ENCODE peak calls at places on chromosomes 2 and 18, in ten cellular contexts. Z is brain microvascular endothelial cell, V is BE2C, G is colonic mucosa, J is spleen, N is astrocyte, R is esophagus squamous epithelium, I is kidney epithelial cell, X is psoas muscle, U is breast epithelium. K is an unnamed sample.

GRCh38 chr2:113068706-113069485 is 1.1 kb downstream of the IL1F10 start:
- DNase-seq in Z (no peak), V (no peak), G (no peak), J (no peak), N (no peak), R (no peak), I (peak; percentile 1), X (no peak), U (no peak), K (no peak)

GRCh38 chr2:66477125-66477842 is 42.4 kb downstream of the MEIS1 start:
- DNase-seq in Z (no peak), V (no peak), G (no peak), J (no peak), N (no peak), R (no peak), I (no peak), X (no peak), U (no peak), K (no peak)

GRCh38 chr2:232892221-232892620 is 22.2 kb downstream of the SNORC start:
- DNase-seq in Z (no peak), V (no peak), G (no peak), J (no peak), N (no peak), R (no peak), I (no peak), X (no peak), U (peak; percentile 19), K (no peak)

GRCh38 chr2:237923507-237924163 is 43.2 kb upstream of the UBE2F start:
- DNase-seq in Z (peak; percentile 32), V (peak; percentile 87), G (peak; percentile 67), J (peak; percentile 95), N (peak; percentile 16), R (no peak), I (no peak), X (peak; percentile 79), U (no peak), K (peak; percentile 70)

GRCh38 chr2:26530141-26530540 is 52.2 kb upstream of the OTOF start:
- DNase-seq in Z (no peak), V (peak; percentile 3), G (no peak), J (peak; percentile 51), N (no peak), R (no peak), I (no peak), X (no peak), U (no peak), K (no peak)

GRCh38 chr18:28095041-28095440 is 81.9 kb downstream of the CDH2 start:
- DNase-seq in Z (peak; percentile 58), V (no peak), G (no peak), J (no peak), N (peak; percentile 81), R (no peak), I (no peak), X (no peak), U (no peak), K (no peak)

GRCh38 chr18:40121001-40121400 is 1834.0 kb upstream of the PIK3C3 start:
- DNase-seq in Z (no peak), V (no peak), G (no peak), J (no peak), N (no peak), R (no peak), I (no peak), X (no peak), U (no peak), K (no peak)

GRCh38 chr18:35851286-35851967 is 121.1 kb upstream of the RMP24 start:
- DNase-seq in Z (no peak), V (no peak), G (no peak), J (no peak), N (no peak), R (no peak), I (no peak), X (no peak), U (no peak), K (no peak)

GRCh38 chr18:48886520-48887293 is 64.1 kb downstream of the SMAD7 start:
- DNase-seq in Z (no peak), V (no peak), G (no peak), J (peak; percentile 38), N (no peak), R (no peak), I (no peak), X (no peak), U (no peak), K (no peak)

GRCh38 chr18:48884306-48885235 is 66.2 kb downstream of the SMAD7 start:
- DNase-seq in Z (no peak), V (no peak), G (no peak), J (peak; percentile 51), N (no peak), R (no peak), I (no peak), X (no peak), U (no peak), K (no peak)

GRCh38 chr18:48885951-48886400 is 64.8 kb downstream of the SMAD7 start:
- DNase-seq in Z (no peak), V (no peak), G (no peak), J (peak; percentile 51), N (no peak), R (no peak), I (no peak), X (no peak), U (no peak), K (no peak)

GRCh38 chr18:48887294-48887904 is 63.4 kb downstream of the SMAD7 start:
- DNase-seq in Z (no peak), V (no peak), G (no peak), J (peak; percentile 30), N (no peak), R (no peak), I (no peak), X (no peak), U (no peak), K (no peak)

DNA sequence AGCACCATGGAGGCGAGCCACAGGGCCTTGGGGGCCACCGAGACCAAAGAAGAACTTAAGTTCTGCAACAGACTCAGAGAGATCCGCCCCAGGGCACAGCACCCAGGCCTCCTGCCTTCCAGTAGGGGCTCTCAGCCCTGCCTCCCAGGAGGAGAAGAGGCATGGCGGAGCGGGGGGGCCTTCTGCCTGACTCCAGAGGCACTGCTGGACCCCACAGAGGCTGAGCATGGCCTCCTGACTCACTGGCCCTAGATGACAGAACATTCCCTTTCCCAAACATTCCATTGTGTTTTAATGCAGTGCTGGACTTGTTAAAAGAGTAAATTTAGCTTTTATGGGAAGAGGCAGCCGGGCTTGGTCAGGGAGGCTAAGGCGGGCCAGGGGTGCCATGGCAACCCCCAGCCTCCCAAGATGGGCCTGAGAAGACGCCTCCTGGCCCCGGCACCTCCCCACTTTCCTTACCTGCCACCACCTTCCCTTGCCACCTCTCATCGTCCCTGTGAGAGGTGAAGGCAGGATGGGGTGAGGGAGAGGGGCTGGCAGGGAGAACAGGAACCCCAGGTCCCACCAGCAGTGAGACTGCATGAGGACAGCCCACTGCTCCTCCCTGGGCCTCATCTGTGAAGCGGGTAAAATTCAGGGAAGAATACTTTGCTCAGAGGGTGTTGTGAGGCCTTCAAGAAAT is 65.4 kb downstream of the SMAD7 start:
- DNase-seq in Z (no peak), V (no peak), G (no peak), J (peak; percentile 70), N (no peak), R (no peak), I (no peak), X (no peak), U (no peak), K (no peak)
- TF ChIP-seq CTCF in Z (no peak), V (no peak), G (no peak), J (no peak), N (no peak), R (no peak), I (no peak), X (no peak), U (no peak), K (no peak)

DNA sequence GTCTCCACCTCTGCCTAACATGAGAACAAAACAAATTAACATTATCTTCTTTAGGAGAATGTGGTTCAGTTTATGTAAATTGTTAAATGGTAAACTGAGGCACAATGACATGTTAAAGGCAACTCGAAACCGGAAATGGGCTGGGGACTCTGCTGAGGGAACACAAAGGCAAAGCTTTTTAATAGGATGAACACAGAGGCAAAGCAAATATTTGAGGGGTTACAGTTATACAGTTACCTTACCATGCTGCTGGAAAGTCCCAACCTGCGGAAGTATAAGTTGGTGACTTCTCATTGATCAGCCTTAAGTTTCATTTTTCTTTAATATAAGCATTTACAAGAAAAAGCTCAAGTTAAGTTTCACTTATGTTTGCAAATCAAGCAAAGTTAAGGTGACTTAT is 195.0 kb downstream of the DLGAP1 start:
- DNase-seq in Z (no peak), V (no peak), G (no peak), J (no peak), N (no peak), R (no peak), I (no peak), X (no peak), U (no peak), K (no peak)
- H3K27me3 ChIP-seq in Z (no peaks in the 10 kb centered on the region), V (no peaks in the 10 kb centered on the region), G (no peaks in the 10 kb centered on the region), J (no peaks in the 10 kb centered on the region), N (no peaks in the 10 kb centered on the region), R (no peaks in the 10 kb centered on the region), I (no peaks in the 10 kb centered on the region), X (no peaks in the 10 kb centered on the region), U (no peaks in the 10 kb centered on the region), K (no peaks in the 10 kb centered on the region)

GRCh38 chr2:38554973-38555595 is 47.6 kb downstream of the HNRNPLL start:
- DNase-seq in Z (peak; percentile 44), V (no peak), G (no peak), J (no peak), N (no peak), R (no peak), I (no peak), X (no peak), U (no peak), K (no peak)
- TF ChIP-seq CTCF in Z (peak; percentile 65), V (peak; percentile 61), G (peak; percentile 29), J (no peak), N (peak; percentile 48), R (peak; percentile 8), I (peak; percentile 50), X (peak; percentile 30), U (no peak), K (no peak)

GRCh38 chr2:105870062-105870461 is 125.3 kb downstream of the NCK2 start:
- DNase-seq in Z (no peak), V (no peak), G (no peak), J (no peak), N (no peak), R (no peak), I (no peak), X (no peak), U (no peak), K (no peak)

GRCh38 chr2:105869318-105869717 is 124.6 kb downstream of the NCK2 start:
- DNase-seq in Z (no peak), V (no peak), G (no peak), J (no peak), N (no peak), R (no peak), I (no peak), X (no peak), U (no peak), K (no peak)

GRCh38 chr2:105872830-105873229 is 128.1 kb downstream of the NCK2 start:
- DNase-seq in Z (no peak), V (no peak), G (no peak), J (no peak), N (no peak), R (no peak), I (no peak), X (no peak), U (no peak), K (no peak)

GRCh38 chr2:105872142-105872728 is 127.5 kb downstream of the NCK2 start:
- DNase-seq in Z (no peak), V (no peak), G (no peak), J (peak; percentile 79), N (no peak), R (no peak), I (no peak), X (no peak), U (no peak), K (no peak)

DNA sequence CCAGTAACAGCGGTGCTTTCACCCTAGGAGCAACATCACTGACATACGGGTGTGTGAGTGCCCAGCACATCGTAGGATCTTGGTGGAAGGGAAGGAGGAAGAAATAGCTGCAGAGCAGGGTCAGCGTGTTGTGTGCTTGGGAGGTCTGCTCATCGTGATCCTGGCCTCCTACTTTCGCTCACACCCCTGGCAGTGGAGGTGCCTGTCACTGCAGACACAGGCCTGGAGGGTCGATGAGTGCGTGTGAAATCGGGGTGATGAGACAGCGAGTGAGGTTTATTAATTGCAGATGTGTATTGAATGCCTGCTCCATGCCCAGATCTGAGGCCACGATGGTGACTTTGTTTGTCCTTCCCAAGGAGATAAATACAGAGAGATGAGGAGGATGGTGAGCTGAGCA is 126.1 kb downstream of the NCK2 start:
- DNase-seq in Z (no peak), V (no peak), G (no peak), J (no peak), N (no peak), R (no peak), I (no peak), X (no peak), U (no peak), K (no peak)
- H3K27me3 ChIP-seq in Z (no peaks in the 10 kb centered on the region), V (no peaks in the 10 kb centered on the region), G (no peaks in the 10 kb centered on the region), J (no peaks in the 10 kb centered on the region), N (no peaks in the 10 kb centered on the region), R (no peaks in the 10 kb centered on the region), I (no peaks in the 10 kb centered on the region), X (no peaks in the 10 kb centered on the region), U (no peaks in the 10 kb centered on the region), K (no peaks in the 10 kb centered on the region)